ENCODE peak calls at places on chromosomes 4 and X, in four cellular contexts. One of them, this sample, is unnamed.

GRCh38 chr4:30716671-30717207 is 3.4 kb upstream of the PCDH7 start:
- DNase-seq in endodermal cell: no peak
- DNase-seq in cardiac muscle cell: peak
- DNase-seq in small intestine: peak
- DNase-seq in this sample: peak

GRCh38 chr4:90127223-90127705 is at the start of gene CCSER1:
- DNase-seq in small intestine: peak
- DNase-seq in cardiac muscle cell: peak
- DNase-seq in endodermal cell: peak
- DNase-seq in this sample: peak

GRCh38 chr4:4502694-4503311 is 39.0 kb downstream of the STX18 start:
- DNase-seq in cardiac muscle cell: no peak
- DNase-seq in small intestine: peak
- DNase-seq in endodermal cell: no peak
- DNase-seq in this sample: no peak

GRCh38 chr4:135515295-135515694 is 1313.7 kb upstream of the PABPC4L start:
- DNase-seq in cardiac muscle cell: no peak
- DNase-seq in endodermal cell: no peak
- DNase-seq in small intestine: no peak
- DNase-seq in this sample: no peak

GRCh38 chr4:156537275-156537674 is 434.3 kb downstream of the PDGFC start:
- DNase-seq in small intestine: no peak
- DNase-seq in endodermal cell: no peak
- DNase-seq in cardiac muscle cell: no peak
- DNase-seq in this sample: no peak

GRCh38 chr4:65538571-65538970 is 131.7 kb downstream of the EPHA5 start:
- DNase-seq in cardiac muscle cell: no peak
- DNase-seq in endodermal cell: no peak
- DNase-seq in small intestine: no peak
- DNase-seq in this sample: no peak

GRCh38 chr4:4417886-4418285 is 31.0 kb downstream of the NSG1 start:
- DNase-seq in endodermal cell: peak
- DNase-seq in cardiac muscle cell: no peak
- DNase-seq in small intestine: no peak
- DNase-seq in this sample: no peak

GRCh38 chrX:26783512-26784225 is 567.7 kb downstream of the MAGEB5 start:
- DNase-seq in small intestine: no peak
- DNase-seq in cardiac muscle cell: peak
- DNase-seq in endodermal cell: peak
- DNase-seq in this sample: peak

GRCh38 chrX:101219840-101220191 is 230 bp downstream of the DRP2 start:
- DNase-seq in small intestine: no peak
- DNase-seq in cardiac muscle cell: peak
- DNase-seq in endodermal cell: no peak
- DNase-seq in this sample: no peak

GRCh38 chr4:152956650-152957436 is 20.7 kb downstream of the FHDC1 start:
- DNase-seq in small intestine: peak
- DNase-seq in cardiac muscle cell: peak
- DNase-seq in endodermal cell: peak
- DNase-seq in this sample: no peak

GRCh38 chrX:47187106-47187677 is 6.4 kb upstream of the UBA1 start:
- DNase-seq in small intestine: no peak
- DNase-seq in cardiac muscle cell: no peak
- DNase-seq in endodermal cell: peak
- DNase-seq in this sample: no peak

GRCh38 chr4:81030617-81031388 is at the start of gene BMP3:
- DNase-seq in small intestine: peak
- DNase-seq in cardiac muscle cell: peak
- DNase-seq in endodermal cell: peak
- DNase-seq in this sample: peak

GRCh38 chr4:43607400-43607799 is 714.9 kb downstream of the GRXCR1 start:
- DNase-seq in cardiac muscle cell: no peak
- DNase-seq in small intestine: no peak
- DNase-seq in endodermal cell: no peak
- DNase-seq in this sample: no peak
- H3K4me3 ChIP-seq in cardiac muscle cell: no peak
- H3K4me3 ChIP-seq in small intestine: no peak
- H3K4me3 ChIP-seq in endodermal cell: no peak
- H3K4me3 ChIP-seq in this sample: no peak

DNA sequence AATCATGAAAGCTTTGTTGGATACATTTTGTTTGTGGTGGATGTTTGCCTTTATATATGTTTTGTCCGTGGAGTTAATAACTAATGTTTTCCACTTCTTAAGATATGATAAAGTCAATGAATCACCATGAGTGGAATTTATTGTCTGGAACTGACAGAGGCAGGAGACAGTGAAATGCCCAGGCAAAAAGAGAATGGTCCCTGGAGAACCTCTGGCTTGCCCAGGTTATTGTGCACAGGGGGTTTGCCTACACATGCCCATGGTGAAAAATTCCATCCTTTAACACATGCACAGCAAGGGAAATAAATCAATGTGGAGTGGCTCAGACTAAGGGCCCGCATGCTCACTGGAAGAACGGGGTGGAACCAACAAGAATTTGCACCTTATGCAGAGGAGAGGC is 964.3 kb upstream of the GRIA3 start:
- DNase-seq in endodermal cell: no peak
- DNase-seq in small intestine: no peak
- DNase-seq in cardiac muscle cell: no peak
- DNase-seq in this sample: no peak
- H3K4me3 ChIP-seq in endodermal cell: no peak
- H3K4me3 ChIP-seq in small intestine: no peak
- H3K4me3 ChIP-seq in cardiac muscle cell: no peak
- H3K4me3 ChIP-seq in this sample: no peak

GRCh38 chr4:115292320-115293092 is 179.1 kb upstream of the NDST4 start:
- DNase-seq in cardiac muscle cell: no peak
- DNase-seq in small intestine: no peak
- DNase-seq in endodermal cell: no peak
- DNase-seq in this sample: no peak
- H3K4me3 ChIP-seq in cardiac muscle cell: no peak
- H3K4me3 ChIP-seq in small intestine: no peak
- H3K4me3 ChIP-seq in endodermal cell: no peak
- H3K4me3 ChIP-seq in this sample: no peak

GRCh38 chr4:186097386-186097785 is 7.1 kb upstream of the FAM149A start:
- DNase-seq in small intestine: no peak
- DNase-seq in endodermal cell: no peak
- DNase-seq in cardiac muscle cell: no peak
- DNase-seq in this sample: no peak
- H3K4me3 ChIP-seq in small intestine: no peak
- H3K4me3 ChIP-seq in endodermal cell: no peak
- H3K4me3 ChIP-seq in cardiac muscle cell: no peak
- H3K4me3 ChIP-seq in this sample: no peak

DNA sequence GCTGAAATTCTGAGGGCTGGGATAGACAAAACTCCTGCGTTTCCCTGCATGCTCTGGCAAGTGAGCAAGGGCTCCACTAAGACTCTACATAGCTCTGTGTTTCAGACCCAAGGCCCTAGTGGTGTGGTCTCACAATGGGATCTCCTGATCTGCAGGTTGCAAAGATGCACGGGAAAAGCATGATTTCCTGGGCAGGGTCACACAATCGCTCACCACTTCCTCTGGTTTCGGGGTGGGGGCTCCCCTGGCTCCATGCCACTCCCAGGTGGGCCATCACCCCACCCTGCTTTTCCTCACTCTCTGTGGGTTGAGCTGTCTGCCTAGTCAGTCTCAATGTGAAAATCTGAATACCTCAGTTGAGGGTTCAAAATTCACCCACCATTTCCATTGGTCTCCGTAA is 111.5 kb downstream of the KLF8 start:
- DNase-seq in small intestine: no peak
- DNase-seq in cardiac muscle cell: no peak
- DNase-seq in endodermal cell: no peak
- DNase-seq in this sample: no peak
- H3K4me3 ChIP-seq in small intestine: no peak
- H3K4me3 ChIP-seq in cardiac muscle cell: no peak
- H3K4me3 ChIP-seq in endodermal cell: no peak
- H3K4me3 ChIP-seq in this sample: no peak

DNA sequence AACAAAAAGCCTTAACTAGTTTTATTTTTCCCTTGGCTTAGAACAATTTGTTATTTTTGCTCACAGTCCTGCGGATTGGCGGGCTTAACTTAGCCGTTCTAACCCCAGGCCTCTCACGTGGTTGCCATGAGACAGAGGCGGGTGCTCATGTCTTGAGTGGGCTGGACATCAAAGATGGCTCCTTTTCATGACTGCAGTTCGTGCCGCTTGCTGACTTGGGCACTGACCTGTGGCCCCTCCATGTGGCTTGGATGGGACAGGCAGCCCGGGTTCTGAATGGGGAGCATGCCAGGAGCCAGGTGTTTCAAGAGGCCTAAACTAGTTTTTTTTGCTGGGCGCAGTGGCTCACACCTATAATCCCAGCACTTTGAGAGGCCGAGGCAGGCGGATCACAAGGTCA is 40.7 kb downstream of the CDS1 start:
- DNase-seq in cardiac muscle cell: no peak
- DNase-seq in small intestine: no peak
- DNase-seq in endodermal cell: no peak
- DNase-seq in this sample: no peak
- H3K4me3 ChIP-seq in cardiac muscle cell: no peak
- H3K4me3 ChIP-seq in small intestine: no peak
- H3K4me3 ChIP-seq in endodermal cell: no peak
- H3K4me3 ChIP-seq in this sample: no peak

DNA sequence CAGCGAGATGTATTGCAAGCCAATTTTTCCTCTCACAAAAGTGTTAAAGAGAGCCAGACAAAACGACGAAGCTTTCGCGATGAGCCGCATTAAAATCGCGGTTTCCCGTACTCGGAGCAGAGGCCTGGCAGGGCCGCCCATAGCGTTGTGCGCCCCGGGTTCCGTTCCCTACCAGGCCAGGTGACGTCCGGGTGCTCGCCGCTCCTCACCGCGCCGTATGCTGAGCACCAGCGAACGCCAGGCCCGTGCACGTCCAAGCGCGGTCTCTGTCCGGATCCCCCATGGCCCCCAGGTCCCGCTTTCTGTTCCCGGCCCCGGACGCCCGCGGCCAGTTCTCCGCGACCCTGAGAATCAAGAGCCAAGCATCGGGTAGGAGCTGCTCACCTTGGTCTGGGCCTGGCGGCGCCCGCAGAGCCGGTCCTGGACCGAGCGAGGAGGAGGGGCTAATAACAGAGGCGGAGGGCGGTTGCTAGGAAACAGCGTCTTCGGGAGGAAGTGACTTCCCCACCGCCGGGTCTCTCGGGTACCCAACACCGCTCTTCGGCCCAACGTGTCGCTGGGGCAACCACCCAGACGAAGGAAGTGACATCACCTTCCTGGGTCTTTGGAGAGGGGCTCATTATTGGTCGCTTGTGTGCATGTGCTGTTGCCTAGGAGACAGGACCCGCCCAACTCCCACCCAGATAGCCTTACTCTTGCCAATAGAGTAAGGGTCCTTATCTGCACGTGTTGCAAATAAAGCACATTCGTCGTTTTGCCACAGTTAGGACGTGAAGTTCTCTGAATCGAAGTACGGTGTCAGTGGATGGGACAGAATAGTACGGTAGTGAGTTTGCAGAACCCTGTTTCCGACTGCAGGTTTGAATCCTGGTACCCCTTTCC is at the start of gene MAP9:
- DNase-seq in small intestine: peak
- DNase-seq in endodermal cell: peak
- DNase-seq in cardiac muscle cell: peak
- DNase-seq in this sample: peak
- H3K4me3 ChIP-seq in small intestine: peak
- H3K4me3 ChIP-seq in endodermal cell: peak
- H3K4me3 ChIP-seq in cardiac muscle cell: peak
- H3K4me3 ChIP-seq in this sample: peak

This sample was measured in WERI-Rb-1.